ENCODE peak calls at places on chromosomes 11 and 22, in eight cellular contexts. One of them, this sample, is unnamed.

GRCh38 chr22:23240639-23241389 is 60.5 kb downstream of the BCR start:
- DNase-seq in caudate nucleus: no peak
- DNase-seq in NCI-H524: no peak
- DNase-seq in AML-193: peak; percentile 20
- DNase-seq in lower leg skin: no peak
- DNase-seq in renal cortical epithelial cell: peak; percentile 41
- DNase-seq in CD8-positive, alpha-beta memory T cell: no peak
- DNase-seq in iris pigment epithelial cell: no peak
- DNase-seq in this sample: peak; percentile 81

GRCh38 chr11:1869427-1870325 is 16.8 kb downstream of the LSP1 start:
- DNase-seq in AML-193: no peak
- DNase-seq in caudate nucleus: no peak
- DNase-seq in lower leg skin: no peak
- DNase-seq in CD8-positive, alpha-beta memory T cell: no peak
- DNase-seq in NCI-H524: no peak
- DNase-seq in iris pigment epithelial cell: no peak
- DNase-seq in renal cortical epithelial cell: no peak
- DNase-seq in this sample: no peak

GRCh38 chr22:43884600-43885318 is 7.1 kb downstream of the PNPLA5 start:
- DNase-seq in AML-193: peak; percentile 1
- DNase-seq in caudate nucleus: peak; percentile 14
- DNase-seq in renal cortical epithelial cell: no peak
- DNase-seq in iris pigment epithelial cell: peak; percentile 24
- DNase-seq in CD8-positive, alpha-beta memory T cell: peak; percentile 10
- DNase-seq in lower leg skin: no peak
- DNase-seq in NCI-H524: peak; percentile 48
- DNase-seq in this sample: peak; percentile 65

GRCh38 chr22:46355369-46355995 is 20.0 kb downstream of the TRMU start:
- DNase-seq in renal cortical epithelial cell: peak; percentile 34
- DNase-seq in AML-193: peak; percentile 12
- DNase-seq in iris pigment epithelial cell: peak; percentile 53
- DNase-seq in NCI-H524: peak; percentile 12
- DNase-seq in lower leg skin: no peak
- DNase-seq in CD8-positive, alpha-beta memory T cell: peak; percentile 46
- DNase-seq in caudate nucleus: peak; percentile 24
- DNase-seq in this sample: peak; percentile 78

GRCh38 chr11:33291004-33291777 is 34.0 kb downstream of the HIPK3 start:
- DNase-seq in renal cortical epithelial cell: peak; percentile 42
- DNase-seq in iris pigment epithelial cell: no peak
- DNase-seq in AML-193: no peak
- DNase-seq in NCI-H524: no peak
- DNase-seq in CD8-positive, alpha-beta memory T cell: no peak
- DNase-seq in lower leg skin: no peak
- DNase-seq in caudate nucleus: no peak
- DNase-seq in this sample: no peak

GRCh38 chr22:45064313-45065268 is 54.8 kb upstream of the PHF21B start:
- DNase-seq in NCI-H524: no peak
- DNase-seq in iris pigment epithelial cell: peak; percentile 57
- DNase-seq in renal cortical epithelial cell: peak; percentile 61
- DNase-seq in caudate nucleus: no peak
- DNase-seq in AML-193: no peak
- DNase-seq in CD8-positive, alpha-beta memory T cell: no peak
- DNase-seq in lower leg skin: no peak
- DNase-seq in this sample: no peak

GRCh38 chr11:11567862-11568650 is 53.7 kb downstream of the GALNT18 start:
- DNase-seq in NCI-H524: no peak
- DNase-seq in caudate nucleus: no peak
- DNase-seq in lower leg skin: no peak
- DNase-seq in CD8-positive, alpha-beta memory T cell: no peak
- DNase-seq in iris pigment epithelial cell: no peak
- DNase-seq in AML-193: no peak
- DNase-seq in renal cortical epithelial cell: peak; percentile 44
- DNase-seq in this sample: no peak

GRCh38 chr11:57434640-57435546 is 8.0 kb upstream of the SLC43A3 start:
- DNase-seq in AML-193: peak; percentile 92
- DNase-seq in caudate nucleus: no peak
- DNase-seq in renal cortical epithelial cell: peak; percentile 99
- DNase-seq in lower leg skin: peak; percentile 63
- DNase-seq in NCI-H524: no peak
- DNase-seq in iris pigment epithelial cell: peak; percentile 97
- DNase-seq in CD8-positive, alpha-beta memory T cell: no peak
- DNase-seq in this sample: no peak

GRCh38 chr11:121194731-121195596 is 93.9 kb downstream of the TECTA start:
- DNase-seq in lower leg skin: peak; percentile 57
- DNase-seq in AML-193: peak; percentile 48
- DNase-seq in renal cortical epithelial cell: peak; percentile 54
- DNase-seq in NCI-H524: peak; percentile 31
- DNase-seq in caudate nucleus: peak; percentile 33
- DNase-seq in CD8-positive, alpha-beta memory T cell: peak; percentile 33
- DNase-seq in iris pigment epithelial cell: peak; percentile 50
- DNase-seq in this sample: peak; percentile 86

GRCh38 chr22:43263645-43264514 is 76.9 kb upstream of the TTLL12 start:
- DNase-seq in caudate nucleus: no peak
- DNase-seq in AML-193: peak; percentile 68
- DNase-seq in CD8-positive, alpha-beta memory T cell: peak; percentile 84
- DNase-seq in lower leg skin: peak; percentile 51
- DNase-seq in NCI-H524: peak; percentile 11
- DNase-seq in iris pigment epithelial cell: peak; percentile 86
- DNase-seq in renal cortical epithelial cell: peak; percentile 58
- DNase-seq in this sample: peak; percentile 99

GRCh38 chr11:35553831-35554230 is 28.4 kb upstream of the PAMR1 start:
- DNase-seq in AML-193: no peak
- DNase-seq in renal cortical epithelial cell: no peak
- DNase-seq in iris pigment epithelial cell: peak; percentile 98
- DNase-seq in caudate nucleus: no peak
- DNase-seq in NCI-H524: no peak
- DNase-seq in CD8-positive, alpha-beta memory T cell: no peak
- DNase-seq in lower leg skin: no peak
- DNase-seq in this sample: no peak

GRCh38 chr22:38882972-38883622 is 11.1 kb upstream of the CBX6 start:
- DNase-seq in caudate nucleus: no peak
- DNase-seq in AML-193: no peak
- DNase-seq in CD8-positive, alpha-beta memory T cell: no peak
- DNase-seq in NCI-H524: no peak
- DNase-seq in lower leg skin: no peak
- DNase-seq in iris pigment epithelial cell: no peak
- DNase-seq in renal cortical epithelial cell: no peak
- DNase-seq in this sample: no peak

GRCh38 chr22:49570032-49570848 is 257.4 kb downstream of the BRD1 start:
- DNase-seq in NCI-H524: no peak
- DNase-seq in renal cortical epithelial cell: no peak
- DNase-seq in AML-193: no peak
- DNase-seq in iris pigment epithelial cell: no peak
- DNase-seq in lower leg skin: no peak
- DNase-seq in caudate nucleus: no peak
- DNase-seq in CD8-positive, alpha-beta memory T cell: no peak
- DNase-seq in this sample: no peak

GRCh38 chr11:44893250-44894216 is 57.1 kb downstream of the TP53I11 start:
- DNase-seq in CD8-positive, alpha-beta memory T cell: no peak
- DNase-seq in NCI-H524: peak; percentile 93
- DNase-seq in AML-193: no peak
- DNase-seq in iris pigment epithelial cell: no peak
- DNase-seq in lower leg skin: peak; percentile 26
- DNase-seq in renal cortical epithelial cell: no peak
- DNase-seq in caudate nucleus: peak; percentile 98
- DNase-seq in this sample: no peak

GRCh38 chr11:61147271-61147670 is 14.0 kb downstream of the VPS37C start:
- DNase-seq in lower leg skin: no peak
- DNase-seq in renal cortical epithelial cell: no peak
- DNase-seq in iris pigment epithelial cell: no peak
- DNase-seq in caudate nucleus: no peak
- DNase-seq in CD8-positive, alpha-beta memory T cell: no peak
- DNase-seq in NCI-H524: no peak
- DNase-seq in AML-193: no peak
- DNase-seq in this sample: no peak

GRCh38 chr11:2586793-2587131 is 113.0 kb downstream of the KCNQ1OT1 start:
- DNase-seq in NCI-H524: no peak
- DNase-seq in renal cortical epithelial cell: no peak
- DNase-seq in iris pigment epithelial cell: no peak
- DNase-seq in caudate nucleus: no peak
- DNase-seq in lower leg skin: no peak
- DNase-seq in CD8-positive, alpha-beta memory T cell: no peak
- DNase-seq in AML-193: no peak
- DNase-seq in this sample: no peak

GRCh38 chr11:134932761-134933160 is 520.7 kb upstream of the B3GAT1 start:
- DNase-seq in AML-193: no peak
- DNase-seq in CD8-positive, alpha-beta memory T cell: no peak
- DNase-seq in lower leg skin: no peak
- DNase-seq in caudate nucleus: no peak
- DNase-seq in NCI-H524: no peak
- DNase-seq in renal cortical epithelial cell: no peak
- DNase-seq in iris pigment epithelial cell: no peak
- DNase-seq in this sample: no peak

GRCh38 chr22:23608583-23608982 is 23.5 kb downstream of the DRICH1 start:
- DNase-seq in lower leg skin: no peak
- DNase-seq in caudate nucleus: no peak
- DNase-seq in NCI-H524: no peak
- DNase-seq in CD8-positive, alpha-beta memory T cell: no peak
- DNase-seq in renal cortical epithelial cell: no peak
- DNase-seq in AML-193: no peak
- DNase-seq in iris pigment epithelial cell: peak; percentile 14
- DNase-seq in this sample: peak; percentile 27

GRCh38 chr11:44244649-44245308 is 65.2 kb downstream of the ALX4 start:
- DNase-seq in caudate nucleus: no peak
- DNase-seq in NCI-H524: no peak
- DNase-seq in lower leg skin: no peak
- DNase-seq in iris pigment epithelial cell: peak; percentile 59
- DNase-seq in renal cortical epithelial cell: no peak
- DNase-seq in CD8-positive, alpha-beta memory T cell: no peak
- DNase-seq in AML-193: no peak
- DNase-seq in this sample: peak; percentile 41

GRCh38 chr11:24779791-24780190 is 282.9 kb downstream of the LUZP2 start:
- DNase-seq in caudate nucleus: no peak
- DNase-seq in iris pigment epithelial cell: peak; percentile 8
- DNase-seq in lower leg skin: no peak
- DNase-seq in CD8-positive, alpha-beta memory T cell: no peak
- DNase-seq in NCI-H524: no peak
- DNase-seq in AML-193: no peak
- DNase-seq in renal cortical epithelial cell: no peak
- DNase-seq in this sample: no peak

GRCh38 chr22:42697542-42698013 is 23.1 kb downstream of the A4GALT start:
- DNase-seq in AML-193: no peak
- DNase-seq in CD8-positive, alpha-beta memory T cell: no peak
- DNase-seq in caudate nucleus: no peak
- DNase-seq in NCI-H524: no peak
- DNase-seq in renal cortical epithelial cell: peak; percentile 86
- DNase-seq in lower leg skin: peak; percentile 56
- DNase-seq in iris pigment epithelial cell: peak; percentile 80
- DNase-seq in this sample: peak; percentile 87

GRCh38 chr11:65381721-65382035 is 768 bp downstream of the SLC25A45 start:
- DNase-seq in caudate nucleus: no peak
- DNase-seq in CD8-positive, alpha-beta memory T cell: no peak
- DNase-seq in AML-193: peak; percentile 28
- DNase-seq in renal cortical epithelial cell: peak; percentile 85
- DNase-seq in lower leg skin: no peak
- DNase-seq in iris pigment epithelial cell: peak; percentile 61
- DNase-seq in NCI-H524: no peak
- DNase-seq in this sample: no peak

GRCh38 chr11:130187096-130187495 is 27.5 kb downstream of the ST14 start:
- DNase-seq in AML-193: no peak
- DNase-seq in caudate nucleus: no peak
- DNase-seq in CD8-positive, alpha-beta memory T cell: no peak
- DNase-seq in lower leg skin: no peak
- DNase-seq in renal cortical epithelial cell: no peak
- DNase-seq in NCI-H524: no peak
- DNase-seq in iris pigment epithelial cell: no peak
- DNase-seq in this sample: no peak

GRCh38 chr11:83140691-83141455 is 16.1 kb upstream of the PCF11 start:
- DNase-seq in renal cortical epithelial cell: no peak
- DNase-seq in AML-193: no peak
- DNase-seq in caudate nucleus: no peak
- DNase-seq in NCI-H524: no peak
- DNase-seq in CD8-positive, alpha-beta memory T cell: no peak
- DNase-seq in lower leg skin: no peak
- DNase-seq in iris pigment epithelial cell: no peak
- DNase-seq in this sample: no peak

GRCh38 chr11:117430293-117430955 is 102.8 kb downstream of the CEP164 start:
- DNase-seq in iris pigment epithelial cell: no peak
- DNase-seq in lower leg skin: no peak
- DNase-seq in caudate nucleus: no peak
- DNase-seq in CD8-positive, alpha-beta memory T cell: no peak
- DNase-seq in renal cortical epithelial cell: no peak
- DNase-seq in AML-193: no peak
- DNase-seq in NCI-H524: no peak
- DNase-seq in this sample: no peak

GRCh38 chr11:72712876-72713275 is 38.7 kb upstream of the PDE2A start:
- DNase-seq in NCI-H524: no peak
- DNase-seq in AML-193: no peak
- DNase-seq in caudate nucleus: no peak
- DNase-seq in CD8-positive, alpha-beta memory T cell: no peak
- DNase-seq in renal cortical epithelial cell: no peak
- DNase-seq in iris pigment epithelial cell: no peak
- DNase-seq in lower leg skin: no peak
- DNase-seq in this sample: no peak

GRCh38 chr22:32331918-32332725 is 25.5 kb upstream of the RFPL3 start:
- DNase-seq in renal cortical epithelial cell: no peak
- DNase-seq in lower leg skin: no peak
- DNase-seq in iris pigment epithelial cell: no peak
- DNase-seq in NCI-H524: no peak
- DNase-seq in caudate nucleus: no peak
- DNase-seq in CD8-positive, alpha-beta memory T cell: no peak
- DNase-seq in AML-193: no peak
- DNase-seq in this sample: no peak

GRCh38 chr11:132158091-132158490 is 787.7 kb downstream of the NTM start:
- DNase-seq in iris pigment epithelial cell: peak; percentile 18
- DNase-seq in renal cortical epithelial cell: peak; percentile 16
- DNase-seq in lower leg skin: no peak
- DNase-seq in NCI-H524: no peak
- DNase-seq in CD8-positive, alpha-beta memory T cell: no peak
- DNase-seq in caudate nucleus: no peak
- DNase-seq in AML-193: peak; percentile 11
- DNase-seq in this sample: peak; percentile 44

GRCh38 chr11:65425971-65426838 is 3.6 kb downstream of the NEAT1 start:
- DNase-seq in lower leg skin: no peak
- DNase-seq in CD8-positive, alpha-beta memory T cell: peak; percentile 77
- DNase-seq in iris pigment epithelial cell: peak; percentile 80
- DNase-seq in renal cortical epithelial cell: peak; percentile 87
- DNase-seq in AML-193: peak; percentile 98
- DNase-seq in NCI-H524: no peak
- DNase-seq in caudate nucleus: peak; percentile 14
- DNase-seq in this sample: peak; percentile 71

GRCh38 chr22:29152381-29153138 is 53.1 kb upstream of the EMID1 start:
- DNase-seq in lower leg skin: peak; percentile 30
- DNase-seq in renal cortical epithelial cell: no peak
- DNase-seq in AML-193: no peak
- DNase-seq in CD8-positive, alpha-beta memory T cell: no peak
- DNase-seq in caudate nucleus: peak; percentile 36
- DNase-seq in NCI-H524: no peak
- DNase-seq in iris pigment epithelial cell: no peak
- DNase-seq in this sample: no peak

GRCh38 chr11:5289696-5290095 is 12.1 kb downstream of the OR51B4 start:
- DNase-seq in renal cortical epithelial cell: no peak
- DNase-seq in iris pigment epithelial cell: peak; percentile 51
- DNase-seq in lower leg skin: no peak
- DNase-seq in CD8-positive, alpha-beta memory T cell: no peak
- DNase-seq in NCI-H524: no peak
- DNase-seq in AML-193: no peak
- DNase-seq in caudate nucleus: no peak
- DNase-seq in this sample: no peak

GRCh38 chr11:13923716-13924650 is 38.5 kb upstream of the SPON1 start:
- DNase-seq in renal cortical epithelial cell: peak; percentile 98
- DNase-seq in AML-193: no peak
- DNase-seq in caudate nucleus: no peak
- DNase-seq in CD8-positive, alpha-beta memory T cell: peak; percentile 27
- DNase-seq in lower leg skin: no peak
- DNase-seq in NCI-H524: no peak
- DNase-seq in iris pigment epithelial cell: no peak
- DNase-seq in this sample: peak; percentile 42

GRCh38 chr11:4184163-4184916 is 89.7 kb downstream of the RRM1 start:
- DNase-seq in AML-193: no peak
- DNase-seq in CD8-positive, alpha-beta memory T cell: no peak
- DNase-seq in lower leg skin: no peak
- DNase-seq in caudate nucleus: no peak
- DNase-seq in NCI-H524: no peak
- DNase-seq in renal cortical epithelial cell: no peak
- DNase-seq in iris pigment epithelial cell: no peak
- DNase-seq in this sample: no peak

GRCh38 chr11:103851166-103851651 is 185.2 kb upstream of the DDI1 start:
- DNase-seq in renal cortical epithelial cell: peak; percentile 97
- DNase-seq in caudate nucleus: no peak
- DNase-seq in iris pigment epithelial cell: peak; percentile 90
- DNase-seq in AML-193: no peak
- DNase-seq in lower leg skin: peak; percentile 19
- DNase-seq in CD8-positive, alpha-beta memory T cell: no peak
- DNase-seq in NCI-H524: no peak
- DNase-seq in this sample: no peak

This sample was measured in dermis blood vessel endothelial cell.